ENCODE peak calls at places on chromosomes 7 and 10, in seven cellular contexts. One of them, this sample, is unnamed.

GRCh38 chr10:20683345-20683744 is 213.8 kb downstream of the NEBL start:
- DNase-seq in WTC11: no peak
- DNase-seq in HEK293T: no peak
- DNase-seq in BE2C: no peak
- DNase-seq in hepatic stellate cell: no peak
- DNase-seq in GM18507: no peak
- DNase-seq in NCI-H526: no peak
- DNase-seq in this sample: no peak

GRCh38 chr10:13853854-13854253 is 267.1 kb downstream of the PRPF18 start:
- DNase-seq in HEK293T: no peak
- DNase-seq in NCI-H526: no peak
- DNase-seq in BE2C: no peak
- DNase-seq in WTC11: no peak
- DNase-seq in GM18507: no peak
- DNase-seq in hepatic stellate cell: peak
- DNase-seq in this sample: no peak

GRCh38 chr10:116201011-116201410 is 72.0 kb downstream of the GFRA1 start:
- DNase-seq in NCI-H526: no peak
- DNase-seq in HEK293T: no peak
- DNase-seq in hepatic stellate cell: no peak
- DNase-seq in WTC11: no peak
- DNase-seq in GM18507: no peak
- DNase-seq in BE2C: no peak
- DNase-seq in this sample: no peak

GRCh38 chr7:150994141-150994837 is 3.5 kb downstream of the NOS3 start:
- DNase-seq in GM18507: no peak
- DNase-seq in NCI-H526: no peak
- DNase-seq in HEK293T: no peak
- DNase-seq in hepatic stellate cell: no peak
- DNase-seq in WTC11: no peak
- DNase-seq in BE2C: peak
- DNase-seq in this sample: no peak

GRCh38 chr10:114893248-114893647 is 44.7 kb upstream of the TRUB1 start:
- DNase-seq in hepatic stellate cell: no peak
- DNase-seq in HEK293T: no peak
- DNase-seq in GM18507: no peak
- DNase-seq in NCI-H526: no peak
- DNase-seq in WTC11: no peak
- DNase-seq in BE2C: peak
- DNase-seq in this sample: no peak

GRCh38 chr7:25803117-25803887 is 348.7 kb upstream of the NFE2L3 start:
- DNase-seq in GM18507: no peak
- DNase-seq in HEK293T: no peak
- DNase-seq in NCI-H526: no peak
- DNase-seq in hepatic stellate cell: no peak
- DNase-seq in BE2C: no peak
- DNase-seq in WTC11: no peak
- DNase-seq in this sample: no peak

GRCh38 chr10:92574545-92575377 is 868 bp upstream of the IDE start:
- DNase-seq in GM18507: no peak
- DNase-seq in NCI-H526: no peak
- DNase-seq in hepatic stellate cell: peak
- DNase-seq in WTC11: no peak
- DNase-seq in BE2C: no peak
- DNase-seq in HEK293T: no peak
- DNase-seq in this sample: no peak

GRCh38 chr10:79222186-79222585 is 125.1 kb upstream of the PPIF start:
- DNase-seq in WTC11: no peak
- DNase-seq in BE2C: no peak
- DNase-seq in GM18507: no peak
- DNase-seq in HEK293T: no peak
- DNase-seq in NCI-H526: no peak
- DNase-seq in hepatic stellate cell: no peak
- DNase-seq in this sample: no peak

GRCh38 chr10:37067576-37067975 is 57.8 kb upstream of the ANKRD30A start:
- DNase-seq in NCI-H526: no peak
- DNase-seq in BE2C: no peak
- DNase-seq in HEK293T: no peak
- DNase-seq in hepatic stellate cell: no peak
- DNase-seq in GM18507: no peak
- DNase-seq in WTC11: no peak
- DNase-seq in this sample: no peak

GRCh38 chr10:88974012-88974411 is 16.6 kb upstream of the FAS start:
- DNase-seq in NCI-H526: no peak
- DNase-seq in GM18507: no peak
- DNase-seq in HEK293T: no peak
- DNase-seq in WTC11: no peak
- DNase-seq in BE2C: no peak
- DNase-seq in hepatic stellate cell: no peak
- DNase-seq in this sample: no peak

GRCh38 chr7:150966002-150966401 is 12.1 kb downstream of the KCNH2 start:
- DNase-seq in WTC11: peak
- DNase-seq in HEK293T: no peak
- DNase-seq in hepatic stellate cell: no peak
- DNase-seq in GM18507: no peak
- DNase-seq in NCI-H526: no peak
- DNase-seq in BE2C: peak
- DNase-seq in this sample: no peak

GRCh38 chr10:25531662-25532061 is 356.9 kb downstream of the GPR158 start:
- DNase-seq in hepatic stellate cell: no peak
- DNase-seq in HEK293T: no peak
- DNase-seq in BE2C: no peak
- DNase-seq in NCI-H526: no peak
- DNase-seq in GM18507: no peak
- DNase-seq in WTC11: no peak
- DNase-seq in this sample: no peak

GRCh38 chr10:129131439-129132122 is 335.5 kb upstream of the MGMT start:
- DNase-seq in BE2C: no peak
- DNase-seq in HEK293T: no peak
- DNase-seq in WTC11: no peak
- DNase-seq in GM18507: no peak
- DNase-seq in hepatic stellate cell: no peak
- DNase-seq in NCI-H526: no peak
- DNase-seq in this sample: no peak

GRCh38 chr7:26675143-26675887 is 189.1 kb downstream of the SKAP2 start:
- DNase-seq in GM18507: no peak
- DNase-seq in NCI-H526: no peak
- DNase-seq in hepatic stellate cell: no peak
- DNase-seq in WTC11: no peak
- DNase-seq in BE2C: no peak
- DNase-seq in HEK293T: no peak
- DNase-seq in this sample: no peak

GRCh38 chr10:24891823-24892222 is 60.6 kb downstream of the PRTFDC1 start:
- DNase-seq in NCI-H526: no peak
- DNase-seq in WTC11: no peak
- DNase-seq in GM18507: no peak
- DNase-seq in BE2C: peak
- DNase-seq in HEK293T: no peak
- DNase-seq in hepatic stellate cell: no peak
- DNase-seq in this sample: no peak

GRCh38 chr7:74183653-74184450 is 9.7 kb downstream of the EIF4H start:
- DNase-seq in hepatic stellate cell: no peak
- DNase-seq in NCI-H526: peak
- DNase-seq in GM18507: no peak
- DNase-seq in HEK293T: no peak
- DNase-seq in WTC11: peak
- DNase-seq in BE2C: peak
- DNase-seq in this sample: no peak

GRCh38 chr7:151272410-151272809 is 23.9 kb upstream of the SMARCD3 start:
- DNase-seq in GM18507: no peak
- DNase-seq in BE2C: no peak
- DNase-seq in WTC11: no peak
- DNase-seq in hepatic stellate cell: no peak
- DNase-seq in NCI-H526: no peak
- DNase-seq in HEK293T: no peak
- DNase-seq in this sample: no peak

GRCh38 chr7:99004781-99005500 is 126.6 kb downstream of the TRRAP start:
- DNase-seq in HEK293T: no peak
- DNase-seq in GM18507: no peak
- DNase-seq in NCI-H526: no peak
- DNase-seq in hepatic stellate cell: no peak
- DNase-seq in BE2C: no peak
- DNase-seq in WTC11: no peak
- DNase-seq in this sample: no peak

GRCh38 chr7:42161723-42162122 is 75.3 kb downstream of the GLI3 start:
- DNase-seq in BE2C: no peak
- DNase-seq in HEK293T: no peak
- DNase-seq in NCI-H526: no peak
- DNase-seq in GM18507: no peak
- DNase-seq in WTC11: no peak
- DNase-seq in hepatic stellate cell: no peak
- DNase-seq in this sample: no peak

GRCh38 chr7:156143683-156144082 is 331.4 kb upstream of the SHH start:
- DNase-seq in WTC11: no peak
- DNase-seq in NCI-H526: no peak
- DNase-seq in GM18507: no peak
- DNase-seq in HEK293T: no peak
- DNase-seq in BE2C: no peak
- DNase-seq in hepatic stellate cell: no peak
- DNase-seq in this sample: no peak

GRCh38 chr10:17428616-17429097 is 25.7 kb downstream of the ST8SIA6 start:
- DNase-seq in HEK293T: no peak
- DNase-seq in hepatic stellate cell: no peak
- DNase-seq in BE2C: no peak
- DNase-seq in GM18507: no peak
- DNase-seq in NCI-H526: no peak
- DNase-seq in WTC11: no peak
- DNase-seq in this sample: no peak

GRCh38 chr10:43137701-43137970 is 609 bp upstream of the CSGALNACT2 start:
- DNase-seq in GM18507: no peak
- DNase-seq in WTC11: no peak
- DNase-seq in HEK293T: peak
- DNase-seq in BE2C: peak
- DNase-seq in NCI-H526: peak
- DNase-seq in hepatic stellate cell: peak
- DNase-seq in this sample: no peak

GRCh38 chr7:99679400-99680191 is at the start of gene CYP3A5:
- DNase-seq in BE2C: no peak
- DNase-seq in GM18507: no peak
- DNase-seq in HEK293T: peak
- DNase-seq in WTC11: no peak
- DNase-seq in NCI-H526: no peak
- DNase-seq in hepatic stellate cell: no peak
- DNase-seq in this sample: no peak

GRCh38 chr10:110410329-110411046 is 87.2 kb upstream of the DUSP5 start:
- DNase-seq in WTC11: no peak
- DNase-seq in GM18507: no peak
- DNase-seq in hepatic stellate cell: peak
- DNase-seq in HEK293T: no peak
- DNase-seq in BE2C: no peak
- DNase-seq in NCI-H526: no peak
- DNase-seq in this sample: no peak

This sample was measured in GM12864.